ENCODE peak calls at places on chromosomes 2 and 18, in ten cellular contexts. H is stomach, C is prostate gland, N is Panc1, Z is breast epithelium, M is SK-N-SH, Q is GM12878, T is H1, S is HL-60, G is transverse colon. Y is an unnamed sample.

GRCh38 chr18:12121175-12122095 is 27.8 kb downstream of the ANKRD62 start:
- DNase-seq in S (no peak), N (no peak), Q (no peak), Z (no peak), G (no peak), T (no peak), H (no peak), C (no peak), M (no peak), Y (no peak)

GRCh38 chr2:11339508-11340083 is 4.8 kb downstream of the ROCK2 start:
- DNase-seq in S (no peak), G (no peak), H (no peak), T (no peak), M (no peak), Z (no peak), C (no peak), Q (no peak), N (no peak), Y (no peak)

GRCh38 chr2:238117199-238118154 is 17.3 kb downstream of the ESPNL start:
- DNase-seq in S (no peak), G (no peak), Z (no peak), T (no peak), H (no peak), Q (no peak), M (no peak), N (no peak), C (no peak), Y (no peak)

GRCh38 chr2:65081232-65081685 is 25.0 kb downstream of the CEP68 start:
- DNase-seq in H (no peak), Q (no peak), G (no peak), S (peak; percentile 41), C (no peak), M (no peak), T (no peak), Z (no peak), N (no peak), Y (no peak)

GRCh38 chr2:41206004-41206403 is 754.1 kb upstream of the SLC8A1 start:
- DNase-seq in T (no peak), Z (no peak), G (no peak), S (no peak), Q (no peak), H (no peak), C (no peak), M (no peak), N (no peak), Y (no peak)

GRCh38 chr2:238504181-238504711 is 77.5 kb downstream of the ASB1 start:
- DNase-seq in C (no peak), T (no peak), S (no peak), G (no peak), Z (peak; percentile 41), N (no peak), Q (no peak), H (no peak), M (no peak), Y (peak; percentile 31)

GRCh38 chr2:8229546-8229986 is 452.3 kb upstream of the ID2 start:
- DNase-seq in N (no peak), Z (no peak), M (no peak), H (peak; percentile 42), T (no peak), G (peak; percentile 41), Q (no peak), S (peak; percentile 93), C (peak; percentile 46), Y (no peak)

GRCh38 chr2:118974103-118974911 is 32.3 kb downstream of the MARCO start:
- DNase-seq in S (peak; percentile 85), Q (no peak), C (no peak), H (no peak), T (no peak), N (no peak), Z (no peak), M (no peak), G (no peak), Y (no peak)

GRCh38 chr2:176461686-176462376 is 192.6 kb downstream of the MTX2 start:
- DNase-seq in M (no peak), S (no peak), C (no peak), Z (no peak), G (no peak), N (no peak), Q (no peak), H (no peak), T (no peak), Y (no peak)

GRCh38 chr2:190459881-190460280 is 51.7 kb downstream of the MFSD6 start:
- DNase-seq in T (no peak), Z (no peak), Q (no peak), N (no peak), G (no peak), M (no peak), C (no peak), S (no peak), H (no peak), Y (no peak)

GRCh38 chr18:48052291-48052840 is 121.9 kb upstream of the SMAD2 start:
- DNase-seq in C (no peak), M (no peak), G (no peak), Z (no peak), Q (no peak), S (no peak), H (no peak), T (no peak), N (no peak), Y (no peak)

GRCh38 chr18:29250843-29251242 is 1073.9 kb upstream of the CDH2 start:
- DNase-seq in Q (no peak), S (no peak), C (no peak), Z (no peak), M (no peak), G (no peak), T (no peak), H (no peak), N (no peak), Y (no peak)

DNA sequence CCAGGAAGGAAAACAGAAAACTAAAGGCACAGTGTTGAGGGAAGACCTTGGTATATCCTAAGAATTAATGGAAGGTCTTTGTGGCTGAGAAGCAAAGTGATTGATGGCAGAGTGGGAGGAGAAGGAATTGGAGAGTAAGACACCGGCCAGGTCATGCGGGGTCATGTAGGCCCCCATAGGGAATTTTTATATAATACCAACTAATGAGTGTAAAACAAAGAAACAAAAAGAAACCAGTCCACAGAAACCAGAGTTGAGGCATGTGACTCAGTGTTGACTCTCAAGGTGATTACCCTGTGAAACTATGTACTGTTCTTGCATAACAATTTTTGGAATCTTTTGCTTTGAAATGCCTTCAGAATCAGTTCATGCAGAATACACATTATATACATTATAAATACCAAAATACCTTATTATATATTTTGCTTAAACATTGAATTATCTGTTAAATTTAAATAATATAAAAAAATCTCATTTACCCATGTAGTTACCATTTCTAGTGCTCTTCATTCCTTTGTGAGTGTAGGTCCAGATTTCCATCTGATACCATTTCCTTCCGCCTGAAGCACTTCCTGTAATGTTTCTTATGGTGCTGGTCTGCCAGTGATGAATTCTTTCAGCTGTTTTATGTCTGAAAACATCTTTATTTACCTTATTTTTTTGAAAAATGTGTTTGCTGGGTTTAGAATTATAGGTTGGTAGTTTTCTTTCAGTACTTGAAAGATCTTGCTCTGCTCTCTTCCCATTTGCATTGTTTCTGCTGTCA is 8.6 kb downstream of the CLIP4 start:
- DNase-seq in Q (no peak), N (no peak), M (no peak), T (no peak), H (no peak), C (no peak), G (no peak), S (no peak), Z (no peak), Y (no peak)
- H3K27ac ChIP-seq in Q (no peak overlapping the region), N (peak overlapping the region; percentile 54), M (peak overlapping the region; percentile 51), T (no peak overlapping the region), H (no peak overlapping the region), C (no peak overlapping the region), G (no peak overlapping the region), S (no peak overlapping the region), Z (no peak overlapping the region), Y (no peak overlapping the region)

GRCh38 chr2:19540739-19541503 is 182.5 kb upstream of the OSR1 start:
- DNase-seq in T (no peak), N (no peak), C (peak; percentile 27), Q (no peak), G (peak; percentile 29), H (no peak), M (no peak), S (no peak), Z (no peak), Y (no peak)
- TF ChIP-seq POLR2AphosphoS5 in T (no peak), N (no peak), C (peak; percentile 69), Q (no peak), G (peak; percentile 84), H (no peak), M (peak; percentile 49), S (no peak), Z (peak; percentile 26), Y (peak; percentile 80)

GRCh38 chr2:179049546-179050311 is at the start of gene CCDC141:
- DNase-seq in Q (peak; percentile 37), S (peak; percentile 1), M (peak; percentile 23), Z (no peak), H (no peak), N (no peak), T (no peak), G (peak; percentile 10), C (no peak), Y (no peak)
- H3K4me3 ChIP-seq in Q (peak within 1 kb of the TSS; percentile 68), S (no peak within 1 kb of the TSS), M (no peak within 1 kb of the TSS), Z (no peak within 1 kb of the TSS), H (peak within 1 kb of the TSS; percentile 17), N (no peak within 1 kb of the TSS), T (no peak within 1 kb of the TSS), G (no peak within 1 kb of the TSS), C (no peak within 1 kb of the TSS), Y (peak within 1 kb of the TSS; percentile 24)

GRCh38 chr2:43525506-43525905 is 70.3 kb downstream of the THADA start:
- DNase-seq in C (no peak), Z (no peak), N (no peak), Q (no peak), T (no peak), H (no peak), S (no peak), M (no peak), G (no peak), Y (no peak)
- H3K27ac ChIP-seq in C (no peak overlapping the region), Z (peak overlapping the region; percentile 18), N (no peak overlapping the region), Q (no peak overlapping the region), T (no peak overlapping the region), H (no peak overlapping the region), S (no peak overlapping the region), M (no peak overlapping the region), G (peak overlapping the region; percentile 75), Y (no peak overlapping the region)

GRCh38 chr2:214742119-214742518 is 67.4 kb downstream of the BARD1 start:
- DNase-seq in Q (no peak), T (no peak), S (no peak), M (no peak), C (no peak), G (no peak), H (no peak), Z (no peak), N (no peak), Y (no peak)
- TF ChIP-seq POLR2AphosphoS5 in Q (no peak), T (no peak), S (no peak), M (no peak), C (no peak), G (no peak), H (no peak), Z (no peak), N (no peak), Y (no peak)

Y was measured in suprapubic skin.